ENCODE peak calls at places on chromosome 3, in eight cellular contexts. One of them, this sample, is unnamed.

GRCh38 chr3:13420817-13421755 is 964 bp upstream of the NUP210 start:
- DNase-seq in GM12865: peak
- DNase-seq in A549: no peak
- DNase-seq in WERI-Rb-1: no peak
- DNase-seq in AG10803: no peak
- DNase-seq in K562: peak
- DNase-seq in kidney: peak
- DNase-seq in bronchial epithelial cell: no peak
- DNase-seq in this sample: no peak

GRCh38 chr3:197883541-197883940 is 66.4 kb upstream of the RPL35A start:
- DNase-seq in GM12865: no peak
- DNase-seq in A549: no peak
- DNase-seq in WERI-Rb-1: no peak
- DNase-seq in AG10803: no peak
- DNase-seq in K562: no peak
- DNase-seq in kidney: no peak
- DNase-seq in bronchial epithelial cell: no peak
- DNase-seq in this sample: no peak

GRCh38 chr3:42696356-42697301 is 6.0 kb downstream of the HHATL start:
- DNase-seq in GM12865: no peak
- DNase-seq in A549: no peak
- DNase-seq in WERI-Rb-1: no peak
- DNase-seq in AG10803: no peak
- DNase-seq in K562: no peak
- DNase-seq in kidney: no peak
- DNase-seq in bronchial epithelial cell: no peak
- DNase-seq in this sample: no peak

GRCh38 chr3:43621406-43621973 is 321 bp downstream of the ANO10 start:
- DNase-seq in GM12865: peak
- DNase-seq in A549: no peak
- DNase-seq in WERI-Rb-1: no peak
- DNase-seq in AG10803: no peak
- DNase-seq in K562: no peak
- DNase-seq in kidney: no peak
- DNase-seq in bronchial epithelial cell: no peak
- DNase-seq in this sample: no peak

GRCh38 chr3:9250236-9250635 is 790 bp upstream of the SRGAP3 start:
- DNase-seq in GM12865: no peak
- DNase-seq in A549: no peak
- DNase-seq in WERI-Rb-1: no peak
- DNase-seq in AG10803: no peak
- DNase-seq in K562: no peak
- DNase-seq in kidney: no peak
- DNase-seq in bronchial epithelial cell: no peak
- DNase-seq in this sample: no peak

GRCh38 chr3:192879346-192880031 is 38.2 kb downstream of the MB21D2 start:
- DNase-seq in GM12865: no peak
- DNase-seq in A549: peak
- DNase-seq in WERI-Rb-1: no peak
- DNase-seq in AG10803: peak
- DNase-seq in K562: no peak
- DNase-seq in kidney: no peak
- DNase-seq in bronchial epithelial cell: peak
- DNase-seq in this sample: peak

GRCh38 chr3:37907906-37908305 is 46.2 kb downstream of the CTDSPL start:
- DNase-seq in GM12865: peak
- DNase-seq in A549: no peak
- DNase-seq in WERI-Rb-1: no peak
- DNase-seq in AG10803: no peak
- DNase-seq in K562: no peak
- DNase-seq in kidney: no peak
- DNase-seq in bronchial epithelial cell: no peak
- DNase-seq in this sample: peak

GRCh38 chr3:109548192-109548938 is 211.0 kb upstream of the DPPA4 start:
- DNase-seq in GM12865: no peak
- DNase-seq in A549: no peak
- DNase-seq in WERI-Rb-1: no peak
- DNase-seq in AG10803: no peak
- DNase-seq in K562: no peak
- DNase-seq in kidney: no peak
- DNase-seq in bronchial epithelial cell: peak
- DNase-seq in this sample: peak

GRCh38 chr3:176521531-176522175 is 675.6 kb downstream of the TBL1XR1 start:
- DNase-seq in GM12865: no peak
- DNase-seq in A549: no peak
- DNase-seq in WERI-Rb-1: no peak
- DNase-seq in AG10803: peak
- DNase-seq in K562: no peak
- DNase-seq in kidney: no peak
- DNase-seq in bronchial epithelial cell: no peak
- DNase-seq in this sample: peak

GRCh38 chr3:112979244-112979832 is 4.4 kb upstream of the CD200R1 start:
- DNase-seq in GM12865: peak
- DNase-seq in A549: peak
- DNase-seq in WERI-Rb-1: no peak
- DNase-seq in AG10803: peak
- DNase-seq in K562: peak
- DNase-seq in kidney: no peak
- DNase-seq in bronchial epithelial cell: peak
- DNase-seq in this sample: peak

GRCh38 chr3:35064761-35065160 is 574.6 kb upstream of the ARPP21 start:
- DNase-seq in GM12865: no peak
- DNase-seq in A549: no peak
- DNase-seq in WERI-Rb-1: no peak
- DNase-seq in AG10803: no peak
- DNase-seq in K562: no peak
- DNase-seq in kidney: no peak
- DNase-seq in bronchial epithelial cell: no peak
- DNase-seq in this sample: no peak

GRCh38 chr3:147554332-147554731 is 145.2 kb downstream of the ZIC1 start:
- DNase-seq in GM12865: no peak
- DNase-seq in A549: no peak
- DNase-seq in WERI-Rb-1: no peak
- DNase-seq in AG10803: no peak
- DNase-seq in K562: no peak
- DNase-seq in kidney: no peak
- DNase-seq in bronchial epithelial cell: no peak
- DNase-seq in this sample: peak

GRCh38 chr3:100609963-100610362 is 562 bp downstream of the ADGRG7 start:
- DNase-seq in GM12865: no peak
- DNase-seq in A549: no peak
- DNase-seq in WERI-Rb-1: no peak
- DNase-seq in AG10803: no peak
- DNase-seq in K562: no peak
- DNase-seq in kidney: no peak
- DNase-seq in bronchial epithelial cell: no peak
- DNase-seq in this sample: no peak

GRCh38 chr3:183485093-183485492 is 56.7 kb upstream of the MCF2L2 start:
- DNase-seq in GM12865: no peak
- DNase-seq in A549: no peak
- DNase-seq in WERI-Rb-1: no peak
- DNase-seq in AG10803: no peak
- DNase-seq in K562: no peak
- DNase-seq in kidney: no peak
- DNase-seq in bronchial epithelial cell: no peak
- DNase-seq in this sample: no peak

GRCh38 chr3:192904632-192905289 is 12.9 kb downstream of the MB21D2 start:
- DNase-seq in GM12865: no peak
- DNase-seq in A549: no peak
- DNase-seq in WERI-Rb-1: no peak
- DNase-seq in AG10803: no peak
- DNase-seq in K562: no peak
- DNase-seq in kidney: no peak
- DNase-seq in bronchial epithelial cell: no peak
- DNase-seq in this sample: peak

GRCh38 chr3:154758109-154758868 is 321.8 kb upstream of the MME start:
- DNase-seq in GM12865: no peak
- DNase-seq in A549: peak
- DNase-seq in WERI-Rb-1: no peak
- DNase-seq in AG10803: peak
- DNase-seq in K562: no peak
- DNase-seq in kidney: no peak
- DNase-seq in bronchial epithelial cell: peak
- DNase-seq in this sample: peak

GRCh38 chr3:37456270-37456708 is 281.9 kb upstream of the LRRFIP2 start:
- DNase-seq in GM12865: no peak
- DNase-seq in A549: no peak
- DNase-seq in WERI-Rb-1: no peak
- DNase-seq in AG10803: peak
- DNase-seq in K562: no peak
- DNase-seq in kidney: peak
- DNase-seq in bronchial epithelial cell: no peak
- DNase-seq in this sample: no peak

GRCh38 chr3:126961191-126961790 is 21.6 kb upstream of the PLXNA1 start:
- DNase-seq in GM12865: peak
- DNase-seq in A549: no peak
- DNase-seq in WERI-Rb-1: no peak
- DNase-seq in AG10803: peak
- DNase-seq in K562: peak
- DNase-seq in kidney: peak
- DNase-seq in bronchial epithelial cell: peak
- DNase-seq in this sample: peak

GRCh38 chr3:112032377-112032776 is 2.2 kb upstream of the TMPRSS7 start:
- DNase-seq in GM12865: no peak
- DNase-seq in A549: no peak
- DNase-seq in WERI-Rb-1: no peak
- DNase-seq in AG10803: no peak
- DNase-seq in K562: no peak
- DNase-seq in kidney: no peak
- DNase-seq in bronchial epithelial cell: no peak
- DNase-seq in this sample: no peak

GRCh38 chr3:48664313-48664644 is 1.6 kb upstream of the CELSR3 start:
- DNase-seq in GM12865: no peak
- DNase-seq in A549: no peak
- DNase-seq in WERI-Rb-1: no peak
- DNase-seq in AG10803: no peak
- DNase-seq in K562: no peak
- DNase-seq in kidney: no peak
- DNase-seq in bronchial epithelial cell: no peak
- DNase-seq in this sample: no peak
- H3K4me3 ChIP-seq in GM12865: no peak
- H3K4me3 ChIP-seq in A549: no peak
- H3K4me3 ChIP-seq in WERI-Rb-1: no peak
- H3K4me3 ChIP-seq in AG10803: peak
- H3K4me3 ChIP-seq in K562: no peak
- H3K4me3 ChIP-seq in kidney: peak
- H3K4me3 ChIP-seq in bronchial epithelial cell: no peak
- H3K4me3 ChIP-seq in this sample: peak

GRCh38 chr3:120157113-120157512 is 62.9 kb upstream of the GSK3B start:
- DNase-seq in GM12865: no peak
- DNase-seq in A549: no peak
- DNase-seq in WERI-Rb-1: no peak
- DNase-seq in AG10803: no peak
- DNase-seq in K562: no peak
- DNase-seq in kidney: no peak
- DNase-seq in bronchial epithelial cell: no peak
- DNase-seq in this sample: no peak
- TF ChIP-seq CTCF in GM12865: no peak
- TF ChIP-seq CTCF in A549: no peak
- TF ChIP-seq CTCF in WERI-Rb-1: no peak
- TF ChIP-seq CTCF in AG10803: no peak
- TF ChIP-seq CTCF in K562: no peak
- TF ChIP-seq CTCF in kidney: no peak
- TF ChIP-seq CTCF in bronchial epithelial cell: no peak
- TF ChIP-seq CTCF in this sample: no peak

GRCh38 chr3:196177967-196178366 is 33.2 kb downstream of the ZDHHC19 start:
- DNase-seq in GM12865: no peak
- DNase-seq in A549: no peak
- DNase-seq in WERI-Rb-1: no peak
- DNase-seq in AG10803: no peak
- DNase-seq in K562: no peak
- DNase-seq in kidney: no peak
- DNase-seq in bronchial epithelial cell: no peak
- DNase-seq in this sample: no peak

GRCh38 chr3:196178993-196179379 is 32.2 kb downstream of the ZDHHC19 start:
- DNase-seq in GM12865: no peak
- DNase-seq in A549: no peak
- DNase-seq in WERI-Rb-1: no peak
- DNase-seq in AG10803: no peak
- DNase-seq in K562: no peak
- DNase-seq in kidney: no peak
- DNase-seq in bronchial epithelial cell: no peak
- DNase-seq in this sample: no peak

GRCh38 chr3:196181127-196181546 is 30.1 kb downstream of the ZDHHC19 start:
- DNase-seq in GM12865: peak
- DNase-seq in A549: no peak
- DNase-seq in WERI-Rb-1: no peak
- DNase-seq in AG10803: no peak
- DNase-seq in K562: peak
- DNase-seq in kidney: no peak
- DNase-seq in bronchial epithelial cell: no peak
- DNase-seq in this sample: no peak

GRCh38 chr3:196179380-196180308 is 31.6 kb downstream of the ZDHHC19 start:
- DNase-seq in GM12865: peak
- DNase-seq in A549: no peak
- DNase-seq in WERI-Rb-1: no peak
- DNase-seq in AG10803: peak
- DNase-seq in K562: peak
- DNase-seq in kidney: peak
- DNase-seq in bronchial epithelial cell: peak
- DNase-seq in this sample: peak

GRCh38 chr3:196180346-196180745 is 30.9 kb downstream of the ZDHHC19 start:
- DNase-seq in GM12865: no peak
- DNase-seq in A549: no peak
- DNase-seq in WERI-Rb-1: no peak
- DNase-seq in AG10803: no peak
- DNase-seq in K562: no peak
- DNase-seq in kidney: no peak
- DNase-seq in bronchial epithelial cell: no peak
- DNase-seq in this sample: no peak
- H3K4me3 ChIP-seq in GM12865: peak
- H3K4me3 ChIP-seq in A549: no peak
- H3K4me3 ChIP-seq in WERI-Rb-1: no peak
- H3K4me3 ChIP-seq in AG10803: no peak
- H3K4me3 ChIP-seq in K562: no peak
- H3K4me3 ChIP-seq in kidney: no peak
- H3K4me3 ChIP-seq in bronchial epithelial cell: no peak
- H3K4me3 ChIP-seq in this sample: no peak

DNA sequence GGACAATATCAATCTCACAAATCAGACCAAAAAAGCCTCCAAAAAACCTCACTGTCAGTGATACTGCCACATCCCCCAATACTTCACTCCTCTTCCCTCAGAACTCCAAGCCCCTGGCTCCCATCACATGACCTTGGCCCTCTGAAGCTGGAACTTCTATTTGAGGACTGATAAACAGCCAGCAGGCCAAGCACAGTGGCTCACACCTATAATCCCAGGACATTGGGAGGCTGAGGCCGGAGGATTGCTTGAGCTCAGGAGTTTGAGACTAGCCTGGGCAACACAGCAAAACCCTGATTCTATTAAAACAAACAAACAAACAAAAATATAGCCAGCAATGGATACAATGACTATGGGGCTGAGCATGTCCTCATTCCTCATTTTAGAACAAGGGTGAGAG is 55.2 kb downstream of the MAP4 start:
- DNase-seq in GM12865: no peak
- DNase-seq in A549: no peak
- DNase-seq in WERI-Rb-1: no peak
- DNase-seq in AG10803: no peak
- DNase-seq in K562: no peak
- DNase-seq in kidney: no peak
- DNase-seq in bronchial epithelial cell: no peak
- DNase-seq in this sample: no peak
- TF ChIP-seq CTCF in GM12865: no peak
- TF ChIP-seq CTCF in A549: no peak
- TF ChIP-seq CTCF in WERI-Rb-1: no peak
- TF ChIP-seq CTCF in AG10803: no peak
- TF ChIP-seq CTCF in K562: no peak
- TF ChIP-seq CTCF in kidney: no peak
- TF ChIP-seq CTCF in bronchial epithelial cell: no peak
- TF ChIP-seq CTCF in this sample: no peak

This sample was measured in astrocyte of the spinal cord.